ENCODE peak calls at places on chromosomes 6 and 20, in eight cellular contexts. Y is heart left ventricle, U is lower leg skin, G is esophagus muscularis mucosa, B is Peyer's patch, S is tibial nerve, E is HepG2, Q is IMR-90. C is an unnamed sample.

GRCh38 chr6:78513856-78514255 is 353.5 kb upstream of the IRAK1BP1 start:
- DNase-seq in U (no peak), E (no peak), Q (no peak), Y (no peak), S (no peak), B (no peak), G (no peak), C (no peak)

GRCh38 chr20:24469116-24470030 is at the start of gene SYNDIG1:
- DNase-seq in Q (no peak), U (no peak), Y (peak), E (no peak), G (no peak), B (no peak), S (no peak), C (peak)

GRCh38 chr6:28182255-28182654 is 40.6 kb downstream of the ZKSCAN8 start:
- DNase-seq in Y (no peak), Q (no peak), S (no peak), E (no peak), G (no peak), U (no peak), B (no peak), C (no peak)

GRCh38 chr6:43926644-43927524 is 156.9 kb downstream of the VEGFA start:
- DNase-seq in Q (peak), E (peak), S (no peak), U (no peak), G (no peak), Y (no peak), B (peak), C (peak)

GRCh38 chr6:112477125-112477524 is 130.0 kb downstream of the RFPL4B start:
- DNase-seq in E (no peak), G (no peak), B (no peak), S (no peak), Q (no peak), U (no peak), Y (no peak), C (no peak)

GRCh38 chr6:47789553-47789952 is 7.7 kb downstream of the OPN5 start:
- DNase-seq in S (no peak), G (no peak), B (no peak), U (no peak), E (no peak), Q (no peak), Y (no peak), C (no peak)

GRCh38 chr6:166333172-166333995 is 9.0 kb downstream of the SFT2D1 start:
- DNase-seq in G (no peak), E (no peak), S (no peak), U (no peak), B (no peak), Q (no peak), Y (no peak), C (no peak)

GRCh38 chr6:45476341-45476740 is 98.6 kb upstream of the SUPT3H start:
- DNase-seq in S (no peak), Y (no peak), Q (no peak), G (no peak), E (no peak), B (no peak), U (no peak), C (no peak)

GRCh38 chr6:73515204-73516101 is 5.4 kb downstream of the EEF1A1 start:
- DNase-seq in U (no peak), B (no peak), Q (peak), E (peak), S (no peak), G (no peak), Y (peak), C (peak)

GRCh38 chr20:47038581-47039560 is 144.2 kb downstream of the EYA2 start:
- DNase-seq in G (no peak), B (no peak), Y (no peak), Q (no peak), U (no peak), E (no peak), S (peak), C (no peak)

GRCh38 chr6:107894821-107895396 is 63.1 kb downstream of the SEC63 start:
- DNase-seq in B (peak), Y (no peak), G (no peak), E (no peak), U (no peak), S (no peak), Q (no peak), C (no peak)

GRCh38 chr6:139133272-139133671 is 1.6 kb upstream of the HECA start:
- DNase-seq in B (no peak), U (peak), Q (no peak), S (no peak), G (no peak), E (peak), Y (no peak), C (peak)

GRCh38 chr6:113362542-113363430 is 494.4 kb upstream of the MARCKS start:
- DNase-seq in S (no peak), U (no peak), Y (no peak), G (no peak), B (no peak), E (no peak), Q (peak), C (no peak)

GRCh38 chr20:31505903-31506302 is 8.3 kb upstream of the HM13 start:
- DNase-seq in U (no peak), Q (no peak), G (no peak), B (no peak), S (no peak), Y (no peak), E (no peak), C (no peak)

GRCh38 chr20:63330940-63331339 is 30.2 kb downstream of the CHRNA4 start:
- DNase-seq in Y (no peak), G (no peak), E (no peak), S (no peak), Q (no peak), B (no peak), U (no peak), C (no peak)

GRCh38 chr20:16292227-16292626 is 281.0 kb downstream of the KIF16B start:
- DNase-seq in Y (no peak), E (no peak), U (no peak), Q (peak), S (no peak), G (no peak), B (no peak), C (no peak)

GRCh38 chr20:1979116-1979778 is 14.6 kb downstream of the PDYN start:
- DNase-seq in E (no peak), Q (no peak), U (peak), G (no peak), Y (no peak), B (no peak), S (no peak), C (no peak)
- H3K4me3 ChIP-seq in E (no peak), Q (no peak), U (no peak), G (no peak), Y (no peak), B (no peak), S (no peak), C (no peak)

DNA sequence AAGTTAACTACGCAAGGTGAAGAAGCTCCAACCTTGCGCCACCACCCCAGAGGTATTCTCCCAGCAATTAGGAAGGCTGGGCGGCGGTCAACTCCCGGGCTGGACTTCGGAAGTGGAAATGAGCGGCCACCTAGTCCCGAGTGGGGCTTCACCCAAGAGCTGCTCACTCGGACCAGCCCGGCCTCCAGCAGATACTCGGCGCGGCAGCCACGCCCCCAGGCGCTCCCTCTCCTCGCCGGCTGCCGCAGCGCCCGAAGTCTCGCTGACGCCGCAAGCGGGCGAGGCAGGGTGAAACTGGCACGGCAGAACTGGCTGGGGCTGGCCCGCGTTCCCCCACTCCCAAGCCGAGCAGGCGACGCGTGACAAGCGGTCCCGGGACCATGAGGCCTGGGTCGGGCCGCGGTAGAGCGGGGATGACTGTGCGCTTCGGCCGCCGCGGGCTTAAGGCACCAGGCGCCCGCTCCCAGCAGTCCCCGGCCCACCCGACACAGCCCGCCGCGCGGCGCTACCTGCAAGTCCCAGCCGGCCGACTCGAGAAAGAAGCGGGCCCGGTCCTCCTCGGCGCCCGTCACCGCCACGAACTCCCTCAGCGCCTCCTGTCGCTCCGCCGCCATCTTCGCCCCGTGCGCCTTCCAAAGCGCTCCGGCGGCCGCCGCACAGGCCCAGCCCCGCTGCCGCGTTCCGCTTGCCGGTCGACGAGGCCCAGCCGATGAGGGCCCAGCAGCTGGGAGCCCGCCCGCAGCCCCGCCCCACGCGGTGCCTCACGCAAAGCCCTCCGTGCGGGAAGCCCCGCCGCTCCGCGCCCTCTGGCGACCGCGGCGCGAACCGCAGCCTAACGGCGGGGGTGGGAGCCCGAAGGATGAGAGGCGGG is at the start of gene NSFL1C:
- DNase-seq in G (peak), B (peak), U (peak), Y (peak), Q (peak), E (peak), S (peak), C (peak)
- TF ChIP-seq POLR2A in G (peak), B (peak), U (no peak), Y (no peak), Q (peak), E (peak), S (peak), C (peak)

GRCh38 chr6:125819927-125820326 is 29.2 kb downstream of the NCOA7 start:
- DNase-seq in Y (no peak), U (no peak), S (no peak), B (no peak), G (no peak), Q (no peak), E (no peak), C (no peak)

GRCh38 chr6:125815050-125815910 is 24.5 kb downstream of the NCOA7 start:
- DNase-seq in G (no peak), B (no peak), E (no peak), Y (no peak), U (no peak), S (no peak), Q (no peak), C (no peak)

GRCh38 chr6:125816828-125817280 is 26.1 kb downstream of the NCOA7 start:
- DNase-seq in Q (no peak), E (no peak), G (no peak), Y (no peak), S (no peak), B (no peak), U (no peak), C (no peak)

GRCh38 chr6:125818659-125819297 is 28.0 kb downstream of the NCOA7 start:
- DNase-seq in Q (no peak), B (no peak), E (no peak), G (no peak), U (no peak), Y (no peak), S (no peak), C (no peak)

DNA sequence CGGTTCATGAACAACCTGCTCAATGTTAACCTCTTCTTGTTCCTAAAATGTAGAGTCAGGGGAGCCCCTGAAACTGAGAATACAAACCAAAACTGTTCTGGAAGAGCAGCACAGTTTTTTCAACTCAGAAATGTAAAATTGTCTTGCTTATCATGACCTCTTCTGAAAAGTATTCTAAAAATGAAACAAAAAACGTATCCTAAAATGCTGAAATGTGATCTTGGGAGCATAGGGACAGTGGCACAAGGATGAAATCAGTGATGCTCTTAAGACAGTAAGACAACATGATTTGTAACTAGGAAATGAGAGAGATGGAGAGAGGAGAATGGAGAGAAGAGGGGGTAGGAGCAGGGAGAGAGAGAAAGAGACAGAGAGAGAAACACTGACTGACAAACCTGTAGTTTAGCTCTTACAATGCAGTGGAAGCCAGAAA is 27.5 kb downstream of the NCOA7 start:
- DNase-seq in B (no peak), Q (peak), G (no peak), S (no peak), U (no peak), E (no peak), Y (no peak), C (no peak)
- H3K4me3 ChIP-seq in B (no peak), Q (no peak), G (peak), S (no peak), U (no peak), E (no peak), Y (no peak), C (no peak)

GRCh38 chr20:10673831-10674683 is at the start of gene JAG1:
- DNase-seq in U (peak), Q (peak), E (peak), Y (peak), S (peak), G (peak), B (peak), C (peak)
- TF ChIP-seq POLR2A in U (peak), Q (peak), E (peak), Y (peak), S (peak), G (peak), B (peak), C (peak)

DNA sequence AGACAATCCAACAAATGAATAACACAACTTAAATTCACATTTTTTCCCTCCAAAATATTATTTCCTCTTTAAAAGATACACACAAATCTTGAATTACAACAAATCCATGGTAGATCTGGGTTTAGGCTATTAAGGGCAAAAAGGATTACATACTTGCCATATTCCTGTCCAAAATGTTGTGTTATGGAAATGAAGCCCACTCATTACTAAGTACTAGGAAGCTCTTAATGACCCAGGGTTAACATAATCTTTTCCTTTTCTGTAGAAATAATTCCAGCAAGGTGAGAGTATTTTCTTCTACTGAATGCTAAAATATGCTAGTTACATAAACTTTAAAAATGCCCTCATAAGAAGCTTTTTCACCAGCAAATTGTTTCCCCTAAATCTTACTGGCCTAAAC is 1.6 kb downstream of the SHPRH start:
- DNase-seq in S (no peak), G (no peak), Q (no peak), Y (no peak), U (no peak), E (no peak), B (no peak), C (no peak)
- H3K4me3 ChIP-seq in S (peak), G (peak), Q (no peak), Y (peak), U (no peak), E (peak), B (peak), C (peak)

GRCh38 chr6:157658301-157658700 is 164.7 kb upstream of the SNX9 start:
- DNase-seq in B (peak), Q (no peak), G (no peak), E (no peak), S (no peak), Y (no peak), U (peak), C (no peak)
- TF ChIP-seq POLR2A in B (no peak), Q (no peak), G (no peak), E (no peak), S (no peak), Y (no peak), U (no peak), C (no peak)

DNA sequence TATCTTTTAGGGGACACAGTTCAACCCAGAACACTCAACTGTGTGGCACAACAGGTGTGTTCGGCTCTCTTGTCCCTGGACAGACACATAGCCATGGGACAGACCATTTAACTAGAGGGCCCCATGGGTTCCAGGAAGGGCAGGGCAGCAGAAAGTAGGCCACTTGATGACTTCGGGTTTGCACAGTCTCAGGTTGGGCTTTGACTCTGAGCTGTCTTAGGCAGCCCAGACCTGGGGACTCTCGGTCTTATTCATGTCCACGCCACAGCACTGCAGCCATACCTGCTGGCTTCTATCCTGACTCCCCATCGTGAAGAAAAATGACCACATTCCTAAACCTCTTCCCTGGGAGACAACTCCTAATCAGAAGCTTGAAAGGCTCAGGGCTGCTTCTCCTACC is 146.1 kb upstream of the AKAP12 start:
- DNase-seq in Y (no peak), U (peak), E (no peak), S (no peak), G (no peak), Q (no peak), B (no peak), C (no peak)
- H3K4me3 ChIP-seq in Y (no peak), U (no peak), E (no peak), S (no peak), G (no peak), Q (no peak), B (no peak), C (no peak)

GRCh38 chr20:35572838-35573237 is 31.0 kb downstream of the ERGIC3 start:
- DNase-seq in B (no peak), Q (no peak), Y (no peak), U (no peak), G (no peak), E (no peak), S (no peak), C (no peak)
- TF ChIP-seq POLR2A in B (no peak), Q (no peak), Y (no peak), U (no peak), G (no peak), E (no peak), S (no peak), C (no peak)

GRCh38 chr20:44597930-44598329 is 15.6 kb downstream of the PKIG start:
- DNase-seq in B (no peak), S (no peak), E (no peak), G (no peak), U (no peak), Q (no peak), Y (no peak), C (no peak)
- H3K4me3 ChIP-seq in B (no peak), S (no peak), E (no peak), G (no peak), U (no peak), Q (no peak), Y (no peak), C (no peak)

DNA sequence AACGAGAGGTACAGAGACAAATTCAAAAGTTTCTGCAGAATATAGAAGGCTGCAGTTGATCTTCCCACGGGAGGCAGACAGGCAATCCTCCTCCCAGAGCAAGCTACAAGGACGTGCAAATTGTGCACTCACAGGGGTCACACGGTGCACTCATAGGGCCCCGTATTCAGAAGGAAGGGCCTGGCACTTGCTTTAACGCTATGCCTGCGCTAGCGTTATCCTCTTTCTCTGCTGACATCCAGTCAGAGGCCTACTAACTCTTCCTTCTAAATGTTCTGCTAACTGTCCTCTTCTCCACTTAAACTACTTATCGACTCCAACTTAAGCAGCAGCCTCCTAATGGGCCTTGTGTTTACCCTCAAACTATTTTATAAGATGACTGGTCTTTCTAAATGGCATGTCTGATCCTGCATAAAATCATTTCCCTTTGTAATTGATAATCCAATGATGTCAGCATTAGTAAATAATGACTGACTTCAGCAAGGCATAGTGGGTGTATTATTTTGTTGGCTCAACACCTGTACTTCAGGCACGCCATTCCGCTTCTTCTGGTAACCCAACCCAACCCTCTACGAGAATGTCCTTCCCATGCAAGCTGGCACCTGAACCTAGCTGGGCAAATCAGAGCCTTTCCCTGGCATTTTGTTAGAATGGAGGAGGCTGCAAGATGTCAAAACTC is 2.2 kb downstream of the IFNGR1 start:
- DNase-seq in S (no peak), U (no peak), G (no peak), Q (no peak), Y (no peak), B (no peak), E (peak), C (no peak)
- TF ChIP-seq POLR2A in S (no peak), U (no peak), G (no peak), Q (no peak), Y (no peak), B (no peak), E (no peak), C (no peak)